ENCODE peak calls at places on chromosomes 2 and 18, in six cellular contexts. T, K, J, F, D and V are unnamed samples.

GRCh38 chr2:6369266-6369665 is 496.4 kb downstream of the CMPK2 start:
- DNase-seq in T (no peak), K (no peak), J (no peak), F (no peak), D (no peak), V (no peak)

GRCh38 chr2:121483021-121483420 is 47.7 kb upstream of the RNU4ATAC start:
- DNase-seq in T (no peak), K (no peak), J (no peak), F (no peak), D (no peak), V (no peak)

GRCh38 chr2:151619337-151619989 is 114.8 kb downstream of the NEB start:
- DNase-seq in T (peak; percentile 35), K (no peak), J (no peak), F (no peak), D (no peak), V (no peak)

GRCh38 chr2:64207573-64207972 is 63.4 kb upstream of the PELI1 start:
- DNase-seq in T (no peak), K (no peak), J (no peak), F (no peak), D (no peak), V (no peak)

GRCh38 chr2:234991793-234992192 is 40.0 kb downstream of the SH3BP4 start:
- DNase-seq in T (no peak), K (no peak), J (no peak), F (no peak), D (no peak), V (no peak)

GRCh38 chr18:55694291-55694690 is 106.3 kb upstream of the TCF4 start:
- DNase-seq in T (no peak), K (no peak), J (no peak), F (no peak), D (no peak), V (no peak)

GRCh38 chr2:8673381-8673780 is 8.5 kb upstream of the ID2 start:
- DNase-seq in T (no peak), K (no peak), J (no peak), F (no peak), D (no peak), V (no peak)

GRCh38 chr18:76443519-76444435 is 51.3 kb downstream of the ZNF516 start:
- DNase-seq in T (no peak), K (no peak), J (no peak), F (no peak), D (no peak), V (no peak)

GRCh38 chr2:139917723-139918384 is 1137.7 kb upstream of the NXPH2 start:
- DNase-seq in T (no peak), K (no peak), J (no peak), F (no peak), D (no peak), V (no peak)

GRCh38 chr18:54888933-54889332 is 60.7 kb downstream of the RAB27B start:
- DNase-seq in T (no peak), K (no peak), J (no peak), F (no peak), D (no peak), V (no peak)

GRCh38 chr18:68298340-68298739 is 416.6 kb downstream of the TMX3 start:
- DNase-seq in T (no peak), K (no peak), J (no peak), F (no peak), D (no peak), V (no peak)

GRCh38 chr2:134623046-134623445 is 95.8 kb downstream of the TMEM163 start:
- DNase-seq in T (no peak), K (no peak), J (no peak), F (no peak), D (no peak), V (no peak)

GRCh38 chr2:62573137-62573731 is 67.2 kb upstream of the TMEM17 start:
- DNase-seq in T (no peak), K (no peak), J (no peak), F (no peak), D (no peak), V (no peak)

GRCh38 chr2:96143848-96144480 is 1.3 kb downstream of the DUSP2 start:
- DNase-seq in T (no peak), K (peak; percentile 27), J (no peak), F (no peak), D (peak; percentile 45), V (no peak)

GRCh38 chr2:16287831-16288230 is 347.5 kb downstream of the MYCN start:
- DNase-seq in T (no peak), K (no peak), J (no peak), F (no peak), D (no peak), V (no peak)

GRCh38 chr2:204840504-204840903 is 295.2 kb downstream of the PARD3B start:
- DNase-seq in T (no peak), K (no peak), J (no peak), F (no peak), D (no peak), V (no peak)

GRCh38 chr2:102245266-102246151 is 58.7 kb downstream of the IL1RL2 start:
- DNase-seq in T (peak; percentile 29), K (no peak), J (no peak), F (peak; percentile 45), D (no peak), V (peak; percentile 47)

GRCh38 chr2:1584691-1585485 is 159.4 kb downstream of the PXDN start:
- DNase-seq in T (no peak), K (no peak), J (no peak), F (no peak), D (no peak), V (no peak)

GRCh38 chr2:236086403-236086970 is 81.7 kb downstream of the GBX2 start:
- DNase-seq in T (no peak), K (no peak), J (no peak), F (no peak), D (no peak), V (no peak)

GRCh38 chr2:236085647-236086046 is 82.5 kb downstream of the GBX2 start:
- DNase-seq in T (no peak), K (no peak), J (no peak), F (no peak), D (no peak), V (no peak)

GRCh38 chr2:236086971-236087465 is 81.2 kb downstream of the GBX2 start:
- DNase-seq in T (no peak), K (no peak), J (no peak), F (no peak), D (no peak), V (no peak)

GRCh38 chr2:236083934-236084333 is 84.3 kb downstream of the GBX2 start:
- DNase-seq in T (no peak), K (no peak), J (no peak), F (no peak), D (no peak), V (no peak)

GRCh38 chr2:236085211-236085610 is 83.0 kb downstream of the GBX2 start:
- DNase-seq in T (no peak), K (no peak), J (no peak), F (no peak), D (no peak), V (no peak)
- H3K4me1 ChIP-seq in T (no peaks in the 10 kb centered on the region), K (no peaks in the 10 kb centered on the region), J (peaks cover 46% of the 10 kb centered on the region), F (peaks cover 4% of the 10 kb centered on the region), D (no peaks in the 10 kb centered on the region), V (peaks cover 7% of the 10 kb centered on the region)

GRCh38 chr2:38602136-38602731 is 494 bp downstream of the HNRNPLL start:
- DNase-seq in T (no peak), K (no peak), J (peak; percentile 35), F (peak; percentile 35), D (peak; percentile 67), V (peak; percentile 35)
- H3K4me1 ChIP-seq in T (peaks cover 33% of the 10 kb centered on the region), K (peaks cover 23% of the 10 kb centered on the region), J (peaks cover 40% of the 10 kb centered on the region), F (peaks cover 63% of the 10 kb centered on the region), D (no peaks in the 10 kb centered on the region), V (peaks cover 53% of the 10 kb centered on the region)

GRCh38 chr2:112625474-112626114 is 20.1 kb upstream of the SLC20A1 start:
- DNase-seq in T (no peak), K (no peak), J (no peak), F (no peak), D (no peak), V (peak; percentile 20)
- H3K4me1 ChIP-seq in T (peaks cover 42% of the 10 kb centered on the region), K (peaks cover 48% of the 10 kb centered on the region), J (peaks cover 95% of the 10 kb centered on the region), F (peaks cover 32% of the 10 kb centered on the region), D (no peaks in the 10 kb centered on the region), V (peaks cover 23% of the 10 kb centered on the region)

DNA sequence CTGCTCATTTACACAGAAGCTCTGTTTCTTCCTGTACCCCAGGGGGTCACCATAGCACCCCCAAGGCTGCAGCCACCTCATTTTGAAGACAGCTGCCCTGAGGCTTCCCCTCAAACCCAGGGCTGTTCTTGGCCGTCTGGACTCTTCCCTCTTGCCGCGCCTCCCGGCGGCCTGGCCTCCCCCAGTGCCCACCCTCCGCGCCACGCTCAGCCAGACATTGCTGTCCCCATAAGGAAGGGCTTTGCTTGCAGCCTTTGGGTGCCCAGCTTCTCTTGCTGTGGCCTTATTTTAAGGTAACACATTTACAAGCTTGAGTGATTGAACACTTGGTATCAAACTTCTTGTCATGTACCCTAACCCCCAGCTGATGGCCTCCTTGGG is 79.0 kb downstream of the STPG4 start:
- DNase-seq in T (no peak), K (no peak), J (no peak), F (no peak), D (no peak), V (no peak)
- H3K4me1 ChIP-seq in T (peaks cover 11% of the 10 kb centered on the region), K (peaks cover 76% of the 10 kb centered on the region), J (peaks cover 76% of the 10 kb centered on the region), F (peaks cover 91% of the 10 kb centered on the region), D (peaks cover 2% of the 10 kb centered on the region), V (peaks cover 82% of the 10 kb centered on the region)

GRCh38 chr2:85788603-85789002 is 34.8 kb downstream of the ATOH8 start:
- DNase-seq in T (no peak), K (no peak), J (no peak), F (no peak), D (peak; percentile 42), V (no peak)

GRCh38 chr2:85790499-85790898 is 36.7 kb downstream of the ATOH8 start:
- DNase-seq in T (no peak), K (no peak), J (no peak), F (no peak), D (peak; percentile 33), V (no peak)

GRCh38 chr2:85791704-85792565 is 38.1 kb downstream of the ATOH8 start:
- DNase-seq in T (no peak), K (no peak), J (no peak), F (no peak), D (peak; percentile 45), V (no peak)

GRCh38 chr2:85789271-85789670 is 35.5 kb downstream of the ATOH8 start:
- DNase-seq in T (no peak), K (no peak), J (no peak), F (no peak), D (peak; percentile 12), V (no peak)

GRCh38 chr2:85790032-85790431 is 36.2 kb downstream of the ATOH8 start:
- DNase-seq in T (no peak), K (no peak), J (no peak), F (no peak), D (peak; percentile 22), V (no peak)
- H3K4me1 ChIP-seq in T (no peaks in the 10 kb centered on the region), K (peaks cover 8% of the 10 kb centered on the region), J (peaks cover 36% of the 10 kb centered on the region), F (peaks cover 98% of the 10 kb centered on the region), D (no peaks in the 10 kb centered on the region), V (peaks cover 15% of the 10 kb centered on the region)